ENCODE peak calls at places on chromosomes 16 and 17, in eight cellular contexts. J is mucosa of descending colon, S is GM06990, U is BJ, V is MG63, M is heart right ventricle, E is pancreas, N is adipocyte. Y is an unnamed sample.

GRCh38 chr17:41659813-41660212 is 28.9 kb upstream of the EIF1 start:
- DNase-seq in J (no peak), S (no peak), U (no peak), V (no peak), M (no peak), E (no peak), N (no peak), Y (peak; percentile 38)

GRCh38 chr16:22955461-22956145 is 141.6 kb downstream of the HS3ST2 start:
- DNase-seq in J (no peak), S (no peak), U (no peak), V (no peak), M (no peak), E (no peak), N (no peak), Y (no peak)

GRCh38 chr17:2542056-2542455 is 30.4 kb upstream of the METTL16 start:
- DNase-seq in J (no peak), S (no peak), U (no peak), V (no peak), M (no peak), E (no peak), N (no peak), Y (no peak)

GRCh38 chr16:2121853-2122252 is 13.8 kb downstream of the PKD1 start:
- DNase-seq in J (no peak), S (no peak), U (no peak), V (peak; percentile 78), M (peak; percentile 57), E (no peak), N (no peak), Y (no peak)

GRCh38 chr17:57940653-57941329 is 14.4 kb downstream of the CUEDC1 start:
- DNase-seq in J (no peak), S (peak; percentile 41), U (no peak), V (peak; percentile 24), M (no peak), E (peak; percentile 56), N (no peak), Y (no peak)

GRCh38 chr17:61400058-61400785 is 579 bp downstream of the TBX2 start:
- DNase-seq in J (no peak), S (no peak), U (no peak), V (peak; percentile 62), M (no peak), E (no peak), N (peak; percentile 65), Y (peak; percentile 87)

GRCh38 chr17:30379303-30380105 is 777 bp downstream of the CPD start:
- DNase-seq in J (peak; percentile 34), S (no peak), U (no peak), V (peak; percentile 35), M (peak; percentile 35), E (peak; percentile 55), N (peak; percentile 41), Y (peak; percentile 63)

GRCh38 chr16:8777217-8777616 is 20.2 kb downstream of the TMEM186 start:
- DNase-seq in J (no peak), S (no peak), U (no peak), V (no peak), M (no peak), E (no peak), N (no peak), Y (no peak)

GRCh38 chr17:46089389-46089965 is 90.4 kb downstream of the STH start:
- DNase-seq in J (no peak), S (no peak), U (no peak), V (no peak), M (no peak), E (no peak), N (no peak), Y (no peak)

GRCh38 chr17:17205368-17206148 is 575 bp downstream of the PLD6 start:
- DNase-seq in J (peak; percentile 68), S (peak; percentile 68), U (no peak), V (peak; percentile 64), M (peak; percentile 63), E (peak; percentile 77), N (peak; percentile 64), Y (peak; percentile 68)

GRCh38 chr17:17208013-17208412 is 1.9 kb upstream of the PLD6 start:
- DNase-seq in J (no peak), S (no peak), U (no peak), V (no peak), M (no peak), E (no peak), N (no peak), Y (no peak)

GRCh38 chr17:17206149-17206912 is at the start of gene PLD6:
- DNase-seq in J (peak; percentile 92), S (peak; percentile 94), U (no peak), V (peak; percentile 72), M (peak; percentile 83), E (peak; percentile 96), N (peak; percentile 69), Y (peak; percentile 65)

GRCh38 chr17:17204635-17205231 is 1.4 kb downstream of the PLD6 start:
- DNase-seq in J (no peak), S (no peak), U (no peak), V (no peak), M (no peak), E (no peak), N (no peak), Y (no peak)

DNA sequence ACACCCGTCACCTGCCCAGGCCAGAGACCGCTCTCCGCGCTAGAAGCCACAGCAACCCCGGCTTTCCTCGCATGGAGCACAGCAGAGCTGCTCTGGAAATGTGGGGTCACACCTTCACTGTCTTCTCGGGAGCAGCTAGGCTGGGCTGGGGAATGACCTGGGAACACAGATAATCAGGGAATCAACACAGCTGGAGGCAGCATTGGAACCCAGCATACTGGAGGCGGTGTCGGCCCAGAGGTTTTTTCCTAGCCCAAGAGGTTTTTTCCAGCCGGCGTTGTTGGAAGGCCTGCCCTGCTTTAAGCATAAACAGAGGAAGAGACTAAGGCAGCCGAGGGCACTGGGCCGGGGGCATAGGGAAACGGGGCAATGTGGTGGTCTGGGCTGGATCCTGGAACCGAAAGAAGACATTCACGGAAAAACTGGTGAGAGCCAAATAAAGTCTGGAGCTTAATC is 808 bp upstream of the PLD6 start:
- DNase-seq in J (no peak), S (no peak), U (no peak), V (peak; percentile 10), M (no peak), E (no peak), N (no peak), Y (no peak)
- H3K4me3 ChIP-seq in J (no peak overlapping the region), S (no peak overlapping the region), U (no peak overlapping the region), V (no peak overlapping the region), M (no peak overlapping the region), E (no peak overlapping the region), N (no peak overlapping the region), Y (no peak overlapping the region)

DNA sequence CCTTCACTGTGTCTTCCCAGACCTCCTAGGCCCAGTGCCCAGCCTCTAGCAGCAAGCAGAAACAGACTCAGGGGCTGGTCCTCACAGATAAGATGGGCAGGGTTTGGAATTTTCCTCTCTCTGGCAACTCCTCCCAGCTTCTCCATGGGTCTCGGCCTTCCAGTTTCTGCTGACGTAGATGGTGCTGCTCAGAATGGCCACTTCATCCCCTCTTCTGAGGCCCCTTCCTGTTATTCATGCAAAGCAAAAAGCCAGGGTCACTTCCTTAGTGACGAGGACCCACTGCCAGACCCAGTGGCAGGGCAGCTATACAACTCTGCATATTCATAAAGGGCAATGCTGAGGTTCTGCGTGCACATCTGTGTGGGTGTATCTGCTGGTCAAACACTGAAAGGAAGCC is 108.8 kb downstream of the WSCD1 start:
- DNase-seq in J (no peak), S (no peak), U (no peak), V (no peak), M (no peak), E (no peak), N (no peak), Y (no peak)
- H3K36me3 ChIP-seq in J (no peaks in the 10 kb centered on the region), S (no peaks in the 10 kb centered on the region), U (no peaks in the 10 kb centered on the region), V (no peaks in the 10 kb centered on the region), M (no peaks in the 10 kb centered on the region), E (no peaks in the 10 kb centered on the region), N (no peaks in the 10 kb centered on the region), Y (no peaks in the 10 kb centered on the region)

GRCh38 chr16:89257757-89258465 is 40.4 kb downstream of the ZNF778 start:
- DNase-seq in J (no peak), S (no peak), U (no peak), V (no peak), M (no peak), E (no peak), N (no peak), Y (peak; percentile 76)
- H3K4me3 ChIP-seq in J (no peak overlapping the region), S (no peak overlapping the region), U (peak overlapping the region; percentile 43), V (no peak overlapping the region), M (peak overlapping the region; percentile 46), E (no peak overlapping the region), N (peak overlapping the region; percentile 83), Y (peak overlapping the region; percentile 53)

GRCh38 chr16:65386707-65387106 is 264.8 kb upstream of the CDH11 start:
- DNase-seq in J (no peak), S (no peak), U (no peak), V (no peak), M (no peak), E (no peak), N (peak; percentile 50), Y (no peak)
- H3K36me3 ChIP-seq in J (no peaks in the 10 kb centered on the region), S (no peaks in the 10 kb centered on the region), U (no peaks in the 10 kb centered on the region), V (no peaks in the 10 kb centered on the region), M (no peaks in the 10 kb centered on the region), E (no peaks in the 10 kb centered on the region), N (no peaks in the 10 kb centered on the region), Y (no peaks in the 10 kb centered on the region)

GRCh38 chr16:14509675-14510132 is 120.4 kb downstream of the PARN start:
- DNase-seq in J (no peak), S (no peak), U (no peak), V (no peak), M (no peak), E (no peak), N (peak; percentile 64), Y (peak; percentile 29)
- H3K4me3 ChIP-seq in J (no peak overlapping the region), S (no peak overlapping the region), U (no peak overlapping the region), V (no peak overlapping the region), M (no peak overlapping the region), E (no peak overlapping the region), N (peak overlapping the region; percentile 15), Y (no peak overlapping the region)

Y was measured in H7.